ENCODE peak calls at places on chromosomes 13 and 19, in four cellular contexts. Y is endodermal cell, M is A549, P is psoas muscle. W is an unnamed sample. For H3K4me1, the result is how much of the 10 kb centered on the place peaks cover.

GRCh38 chr19:13139633-13140311 is 10.4 kb downstream of the STX10 start:
- DNase-seq in M (no peak), P (no peak), Y (no peak), W (no peak)

GRCh38 chr13:59722580-59722900 is 441.2 kb downstream of the DIAPH3 start:
- DNase-seq in P (no peak), Y (peak), M (no peak), W (no peak)

GRCh38 chr19:4343845-4344713 is 717 bp downstream of the MPND start:
- DNase-seq in P (no peak), M (no peak), Y (no peak), W (no peak)

GRCh38 chr13:88761145-88761544 is 1090.0 kb downstream of the SLITRK5 start:
- DNase-seq in P (no peak), M (no peak), Y (no peak), W (no peak)

GRCh38 chr19:7662657-7663056 is 6.2 kb upstream of the RETN start:
- DNase-seq in P (no peak), Y (no peak), M (no peak), W (no peak)

GRCh38 chr19:42253245-42254082 is 1.5 kb downstream of the ERF start:
- DNase-seq in P (peak), M (peak), Y (peak), W (peak)

GRCh38 chr13:48579167-48579918 is 46.5 kb upstream of the RCBTB2 start:
- DNase-seq in Y (no peak), M (no peak), P (no peak), W (no peak)

GRCh38 chr13:52374873-52375411 is 31.0 kb downstream of the THSD1 start:
- DNase-seq in Y (no peak), M (no peak), P (no peak), W (no peak)

GRCh38 chr19:11538232-11539036 is at the start of gene CNN1:
- DNase-seq in Y (peak), M (no peak), P (peak), W (peak)

GRCh38 chr13:107250626-107251025 is 682.7 kb upstream of the ARGLU1 start:
- DNase-seq in M (no peak), P (no peak), Y (no peak), W (no peak)

GRCh38 chr19:4473011-4473410 is 914 bp downstream of the HDGFL2 start:
- DNase-seq in M (no peak), P (no peak), Y (no peak), W (no peak)

GRCh38 chr19:54180691-54181091 is 7.7 kb upstream of the TMC4 start:
- DNase-seq in M (no peak), P (no peak), Y (no peak), W (no peak)

GRCh38 chr19:17216058-17216670 is 1.0 kb downstream of the USE1 start:
- DNase-seq in Y (no peak), P (no peak), M (no peak), W (no peak)

GRCh38 chr13:51818771-51819511 is 15.0 kb upstream of the DHRS12 start:
- DNase-seq in Y (no peak), P (peak), M (no peak), W (no peak)

GRCh38 chr13:24680258-24680920 is at the start of gene ATP12A:
- DNase-seq in P (no peak), M (no peak), Y (peak), W (no peak)

GRCh38 chr19:49419173-49419572 is 4.1 kb downstream of the PTH2 start:
- DNase-seq in Y (no peak), P (no peak), M (no peak), W (no peak)

GRCh38 chr19:49422407-49423277 is 599 bp downstream of the PTH2 start:
- DNase-seq in P (peak), Y (peak), M (peak), W (no peak)

GRCh38 chr19:49420227-49420626 is 3.0 kb downstream of the PTH2 start:
- DNase-seq in M (no peak), P (no peak), Y (no peak), W (no peak)

GRCh38 chr19:49421878-49422202 is 1.4 kb downstream of the PTH2 start:
- DNase-seq in M (no peak), P (no peak), Y (no peak), W (no peak)

GRCh38 chr19:49421039-49421877 is 2.0 kb downstream of the PTH2 start:
- DNase-seq in M (no peak), P (peak), Y (peak), W (peak)
- H3K4me1 ChIP-seq in M (under half), P (under half), Y (under half), W (under half)

DNA sequence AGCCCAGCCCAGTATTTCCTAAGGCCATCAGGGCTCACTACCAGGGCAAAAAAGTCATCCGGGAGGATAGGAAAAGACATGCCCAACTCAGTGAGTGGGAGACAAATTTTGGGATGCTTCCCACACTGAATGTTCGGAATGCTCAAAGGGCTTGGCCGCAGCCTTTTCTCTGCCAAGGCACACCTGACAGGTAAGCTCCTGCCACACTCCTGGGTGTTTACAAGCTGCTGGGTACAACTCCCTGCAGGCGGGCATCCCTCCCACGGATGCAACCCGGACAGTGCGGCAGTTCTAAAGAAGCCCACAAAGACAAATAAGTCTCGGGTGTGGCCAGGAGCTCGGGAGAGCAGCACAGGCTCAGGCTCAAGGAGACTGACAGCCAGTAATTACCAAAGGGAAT is 28.1 kb downstream of the SLC7A1 start:
- DNase-seq in M (no peak), Y (peak), P (no peak), W (no peak)
- H3K27ac ChIP-seq in M (no peak), Y (no peak), P (no peak), W (no peak)

DNA sequence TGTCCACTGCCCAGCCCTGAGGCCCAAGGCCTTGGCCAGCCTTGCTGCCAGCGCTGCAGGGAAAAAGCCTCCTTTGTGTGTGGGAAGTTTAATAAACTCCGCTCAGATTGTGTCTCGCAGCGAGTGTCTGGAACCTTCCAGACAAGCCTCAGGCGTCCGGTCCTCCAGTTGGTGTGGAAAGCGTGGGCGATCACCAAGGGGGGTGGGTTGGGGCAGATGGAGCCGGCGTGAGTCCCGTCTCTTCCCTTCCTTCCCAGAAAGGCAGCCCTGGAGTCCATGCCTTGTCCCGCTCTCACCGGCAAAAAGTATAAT is 4.6 kb downstream of the STK11 start:
- DNase-seq in M (no peak), Y (no peak), P (no peak), W (no peak)
- H3K4me1 ChIP-seq in M (under half), Y (under half), P (half or more), W (under half)

DNA sequence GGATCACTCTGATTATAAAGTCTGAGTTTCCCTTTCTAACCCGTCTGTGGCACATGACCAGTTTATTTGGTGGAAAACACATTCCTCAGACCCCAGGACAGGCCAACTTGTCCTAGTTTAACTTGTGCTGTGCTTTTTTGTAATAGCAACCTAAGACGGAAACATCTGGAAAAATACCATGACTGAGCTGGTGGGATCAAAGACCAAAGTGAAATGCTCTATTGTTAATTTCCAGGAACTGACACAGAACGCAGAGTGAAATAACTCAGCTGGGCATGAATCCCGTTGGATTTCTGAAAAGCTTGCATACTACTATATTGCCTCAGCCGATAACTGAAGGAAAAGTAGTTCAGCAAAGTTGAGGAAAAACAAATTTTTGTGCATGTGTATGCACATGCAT is 188.0 kb downstream of the LHFPL6 start:
- DNase-seq in M (no peak), P (no peak), Y (no peak), W (no peak)
- H3K27ac ChIP-seq in M (no peak), P (peak), Y (peak), W (no peak)

DNA sequence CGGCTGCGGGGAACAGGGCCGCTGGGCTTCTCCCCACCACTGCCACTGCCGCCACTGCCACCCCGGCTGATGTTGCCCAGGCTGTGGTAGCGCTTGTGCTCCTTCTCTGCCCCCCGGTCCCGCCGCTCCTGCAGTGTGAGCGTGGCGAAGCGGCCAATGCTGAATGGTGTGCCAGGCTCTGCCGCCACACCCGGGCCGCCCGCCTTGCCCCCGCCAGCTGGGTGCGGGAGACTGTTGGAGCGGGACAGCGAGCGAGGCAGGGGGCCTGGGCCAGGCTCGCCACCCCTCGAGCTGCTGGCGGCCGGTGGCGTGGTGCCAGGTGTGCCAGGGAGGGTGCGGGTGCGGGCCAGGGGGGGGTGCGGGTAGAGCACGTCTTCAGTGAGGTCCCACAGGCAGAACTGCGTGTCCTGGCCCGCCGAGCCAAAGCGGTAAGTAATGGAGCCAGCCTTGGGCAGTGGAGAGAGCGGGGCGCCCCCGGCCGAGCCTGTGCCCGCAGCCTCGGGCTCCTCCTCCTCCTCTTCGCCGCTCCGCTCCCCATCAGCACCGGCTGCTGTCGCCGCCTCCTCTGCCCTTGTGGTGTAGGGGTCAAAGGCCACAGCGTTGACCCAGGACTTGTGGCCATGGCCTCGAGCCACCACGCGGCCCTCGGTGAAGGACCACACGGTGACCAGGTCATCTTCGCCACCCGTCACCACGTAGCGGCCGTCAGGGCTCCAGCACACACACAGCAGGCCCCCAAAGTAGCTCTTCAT is 3.7 kb upstream of the DMPK start:
- DNase-seq in M (no peak), P (no peak), Y (no peak), W (no peak)
- H3K4me1 ChIP-seq in M (under half), P (half or more), Y (under half), W (under half)

DNA sequence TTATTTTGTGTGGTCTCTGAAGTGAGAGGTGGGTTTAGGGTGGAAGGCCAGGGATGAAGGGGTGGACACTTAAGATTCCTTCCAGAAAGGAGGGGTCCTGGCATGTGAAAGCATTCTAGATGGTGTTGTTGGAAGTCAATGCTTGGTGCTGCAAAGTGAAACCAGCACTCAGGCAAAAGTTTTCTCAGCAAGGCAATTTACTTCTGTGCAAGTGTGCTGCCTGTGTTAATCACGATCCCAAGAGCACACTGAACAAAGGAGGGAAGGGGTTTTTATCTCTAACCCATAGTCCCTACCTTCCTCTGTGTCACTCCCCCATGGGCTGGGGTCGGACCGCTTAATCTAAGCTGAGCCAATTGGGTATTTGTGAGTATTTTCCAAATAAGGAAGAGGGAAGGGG is 1.3 kb downstream of the ZNF134 start:
- DNase-seq in P (no peak), Y (no peak), M (no peak), W (no peak)
- H3K27ac ChIP-seq in P (no peak), Y (no peak), M (no peak), W (no peak)

GRCh38 chr13:39452834-39453233 is 150.2 kb downstream of the LHFPL6 start:
- DNase-seq in M (no peak), Y (no peak), P (no peak), W (no peak)
- H3K4me1 ChIP-seq in M (under half), Y (under half), P (under half), W (under half)

GRCh38 chr19:47209323-47210179 is 21.4 kb downstream of the BBC3 start:
- DNase-seq in Y (no peak), M (no peak), P (no peak), W (no peak)

GRCh38 chr19:47210689-47211316 is 20.2 kb downstream of the BBC3 start:
- DNase-seq in M (peak), Y (peak), P (peak), W (no peak)

GRCh38 chr19:47215581-47215980 is 15.4 kb downstream of the BBC3 start:
- DNase-seq in P (no peak), M (no peak), Y (no peak), W (no peak)

DNA sequence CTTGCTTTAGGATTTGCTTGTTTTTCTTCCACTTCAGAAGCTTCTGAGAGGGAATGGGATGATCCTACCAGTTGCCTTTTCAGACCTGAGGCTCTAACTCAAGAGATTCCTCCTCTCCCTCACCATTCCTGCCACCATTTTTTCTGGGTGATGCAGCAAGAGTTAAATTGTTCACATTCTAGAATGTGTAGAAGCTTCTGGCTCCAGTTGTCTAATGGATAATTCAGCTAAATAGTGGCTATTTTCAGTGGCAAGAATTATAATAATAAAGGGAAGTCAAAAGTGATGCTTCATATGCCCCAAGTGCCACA is 20.9 kb downstream of the BBC3 start:
- DNase-seq in M (no peak), P (no peak), Y (no peak), W (no peak)
- H3K27ac ChIP-seq in M (peak), P (peak), Y (no peak), W (no peak)

DNA sequence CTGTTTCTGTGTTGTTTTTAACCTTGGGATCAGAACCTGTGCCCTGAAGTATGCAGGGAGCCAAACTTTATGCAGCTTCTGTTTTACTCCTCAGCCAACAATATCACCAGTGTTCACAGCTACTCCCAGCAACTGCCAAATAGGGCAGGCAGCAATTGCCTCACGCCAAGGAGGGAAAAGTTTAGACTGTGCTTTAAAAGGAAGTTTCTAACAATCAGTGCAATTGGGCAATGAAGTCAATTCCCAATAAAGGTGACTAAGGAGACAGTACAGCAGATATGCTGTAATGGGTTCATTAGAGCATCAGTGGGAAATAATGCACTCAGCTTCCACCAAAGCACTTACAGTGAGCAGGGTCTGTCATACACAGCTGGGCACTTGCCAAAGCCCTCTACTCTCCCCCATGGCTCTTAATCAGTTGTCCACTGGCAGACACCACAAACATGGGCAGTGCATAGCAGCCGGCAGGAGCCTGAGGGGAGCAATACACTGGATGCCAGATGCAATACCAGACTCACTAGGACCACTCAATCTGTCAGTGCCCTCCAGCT is 19.3 kb downstream of the ENOX1 start:
- DNase-seq in P (peak), M (no peak), Y (no peak), W (no peak)
- H3K4me1 ChIP-seq in P (under half), M (under half), Y (under half), W (under half)

W was measured in left lung.